ENCODE peak calls at places on chromosomes 12 and 14, in five cellular contexts. F, D, R, M and A are unnamed samples.

GRCh38 chr12:43815416-43815815 is 9.3 kb upstream of the TWF1 start:
- DNase-seq in D (no peak), R (no peak), F (no peak), M (no peak), A (no peak)

GRCh38 chr12:89280833-89281533 is 71.3 kb downstream of the DUSP6 start:
- DNase-seq in D (no peak), F (no peak), R (no peak), M (no peak), A (peak; percentile 38)

GRCh38 chr14:32078030-32078793 is 1.1 kb downstream of the ARHGAP5 start:
- DNase-seq in R (no peak), F (peak; percentile 67), M (no peak), D (peak; percentile 41), A (peak; percentile 73)

GRCh38 chr14:20412422-20412821 is 879 bp downstream of the TEP1 start:
- DNase-seq in D (no peak), R (no peak), M (no peak), F (no peak), A (peak; percentile 63)

GRCh38 chr12:102232446-102232845 is 34.8 kb upstream of the PMCH start:
- DNase-seq in D (no peak), M (no peak), F (no peak), R (no peak), A (no peak)

GRCh38 chr12:89328483-89329030 is 23.7 kb downstream of the DUSP6 start:
- DNase-seq in R (no peak), D (no peak), M (no peak), F (no peak), A (no peak)

GRCh38 chr12:6912164-6912956 is 2.0 kb upstream of the ENO2 start:
- DNase-seq in D (no peak), M (no peak), F (no peak), R (no peak), A (no peak)

GRCh38 chr14:89915114-89915878 is 39.2 kb downstream of the EFCAB11 start:
- DNase-seq in F (peak; percentile 57), M (peak; percentile 79), D (peak; percentile 45), R (peak; percentile 34), A (peak; percentile 80)

GRCh38 chr12:121190523-121191031 is 19.4 kb upstream of the P2RX4 start:
- DNase-seq in D (no peak), M (no peak), R (no peak), F (peak; percentile 17), A (no peak)

GRCh38 chr14:44767646-44768173 is 194.0 kb downstream of the KLHL28 start:
- DNase-seq in R (no peak), M (no peak), F (no peak), D (no peak), A (no peak)

GRCh38 chr12:32501835-32502333 is 102.5 kb downstream of the FGD4 start:
- DNase-seq in R (peak; percentile 94), F (peak; percentile 48), D (no peak), M (no peak), A (peak; percentile 28)

GRCh38 chr14:93965287-93965821 is 11.0 kb downstream of the ASB2 start:
- DNase-seq in F (peak; percentile 34), M (no peak), R (no peak), D (no peak), A (no peak)

GRCh38 chr14:72463291-72463866 is 430.5 kb downstream of the DPF3 start:
- DNase-seq in F (peak; percentile 84), D (no peak), R (no peak), M (no peak), A (no peak)

GRCh38 chr12:6178981-6179761 is 21.0 kb upstream of the CD9 start:
- DNase-seq in M (no peak), F (no peak), R (peak; percentile 66), D (no peak), A (no peak)

GRCh38 chr12:93061414-93062099 is 132.5 kb upstream of the EEA1 start:
- DNase-seq in F (no peak), M (no peak), D (no peak), R (no peak), A (no peak)

GRCh38 chr12:38392584-38393144 is 76.1 kb downstream of the ALG10B start:
- DNase-seq in M (no peak), F (no peak), D (no peak), R (no peak), A (no peak)

GRCh38 chr12:27898022-27898421 is 74.5 kb downstream of the PTHLH start:
- DNase-seq in R (no peak), M (no peak), F (no peak), D (no peak), A (no peak)